ENCODE peak calls at places on chromosomes 7 and 10, in ten cellular contexts. Y is suprapubic skin, N is stomach, G is HCT116, R is AG04450, I is WERI-Rb-1, V is heart left ventricle, J is PC-3, Z is HepG2, E is hepatocyte. K is an unnamed sample.

GRCh38 chr7:102424129-102424551 is 9.2 kb upstream of the ORAI2 start:
- DNase-seq in Y (no peak), N (no peak), G (no peak), R (no peak), I (peak; percentile 93), V (no peak), J (no peak), Z (no peak), E (no peak), K (no peak)

GRCh38 chr7:151425670-151426075 is 14.3 kb downstream of the CRYGN start:
- DNase-seq in Y (peak; percentile 35), N (no peak), G (no peak), R (peak; percentile 70), I (peak; percentile 43), V (no peak), J (peak; percentile 57), Z (no peak), E (peak; percentile 34), K (peak; percentile 60)

GRCh38 chr7:77326131-77326530 is 90.0 kb downstream of the GSAP start:
- DNase-seq in Y (no peak), N (no peak), G (no peak), R (no peak), I (no peak), V (no peak), J (peak; percentile 61), Z (no peak), E (no peak), K (peak; percentile 25)

GRCh38 chr7:130151591-130152269 is 53.5 kb downstream of the TMEM209 start:
- DNase-seq in Y (no peak), N (no peak), G (no peak), R (no peak), I (no peak), V (no peak), J (no peak), Z (no peak), E (no peak), K (no peak)

GRCh38 chr10:69211524-69211923 is 8.6 kb upstream of the HKDC1 start:
- DNase-seq in Y (no peak), N (no peak), G (no peak), R (no peak), I (no peak), V (no peak), J (no peak), Z (no peak), E (no peak), K (no peak)

GRCh38 chr7:6628045-6628444 is 9.1 kb upstream of the ZNF316 start:
- DNase-seq in Y (no peak), N (no peak), G (no peak), R (no peak), I (no peak), V (no peak), J (no peak), Z (no peak), E (no peak), K (no peak)

GRCh38 chr7:123961731-123962130 is 36.7 kb downstream of the SPAM1 start:
- DNase-seq in Y (no peak), N (no peak), G (no peak), R (no peak), I (no peak), V (no peak), J (no peak), Z (no peak), E (no peak), K (peak; percentile 51)

GRCh38 chr7:135690566-135690965 is 28.3 kb downstream of the STMP1 start:
- DNase-seq in Y (no peak), N (no peak), G (no peak), R (peak; percentile 23), I (peak; percentile 58), V (no peak), J (peak; percentile 39), Z (no peak), E (no peak), K (peak; percentile 34)

GRCh38 chr10:31731711-31732110 is 196.9 kb downstream of the ARHGAP12 start:
- DNase-seq in Y (no peak), N (no peak), G (no peak), R (no peak), I (no peak), V (no peak), J (no peak), Z (no peak), E (no peak), K (no peak)

GRCh38 chr10:31725436-31725835 is 203.2 kb downstream of the ARHGAP12 start:
- DNase-seq in Y (no peak), N (no peak), G (no peak), R (no peak), I (no peak), V (no peak), J (no peak), Z (no peak), E (no peak), K (no peak)

GRCh38 chr10:31730776-31731175 is 197.9 kb downstream of the ARHGAP12 start:
- DNase-seq in Y (no peak), N (no peak), G (no peak), R (no peak), I (no peak), V (no peak), J (no peak), Z (no peak), E (no peak), K (no peak)

GRCh38 chr10:31724296-31724695 is 204.3 kb downstream of the ARHGAP12 start:
- DNase-seq in Y (no peak), N (no peak), G (no peak), R (no peak), I (no peak), V (no peak), J (no peak), Z (no peak), E (no peak), K (no peak)

DNA sequence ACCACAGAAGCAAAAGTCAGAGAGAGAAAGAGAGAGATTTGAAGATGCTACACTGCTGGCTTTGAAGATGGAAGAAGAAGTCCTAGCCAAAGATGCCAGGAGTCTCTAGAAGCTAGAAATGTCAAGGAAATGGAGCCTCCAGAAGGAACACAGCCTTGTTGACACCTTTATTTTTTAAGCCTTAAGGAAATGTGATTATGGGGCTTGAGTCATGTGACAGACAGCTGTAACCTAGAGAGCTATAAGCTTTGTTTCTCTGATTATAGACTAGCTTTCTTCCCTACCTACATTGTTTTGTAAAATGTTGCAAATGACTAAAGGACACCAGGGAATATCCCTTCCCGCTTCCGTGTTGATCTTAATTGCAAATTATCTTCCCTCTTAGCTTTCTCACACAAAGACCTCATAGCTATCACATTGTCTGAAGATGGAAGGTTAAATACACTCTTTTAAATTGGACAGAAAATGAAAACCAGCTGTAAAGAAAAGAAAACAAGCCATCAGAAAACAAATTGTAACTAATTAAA is 199.9 kb downstream of the ARHGAP12 start:
- DNase-seq in Y (no peak), N (no peak), G (no peak), R (no peak), I (no peak), V (no peak), J (no peak), Z (no peak), E (no peak), K (no peak)
- H3K27ac ChIP-seq in Y (no peak overlapping the region), N (no peak overlapping the region), G (no peak overlapping the region), R (no peak overlapping the region), I (no peak overlapping the region), V (no peak overlapping the region), J (no peak overlapping the region), Z (no peak overlapping the region), E (no peak overlapping the region), K (no peak overlapping the region)

GRCh38 chr10:28878236-28878970 is 201.1 kb downstream of the BAMBI start:
- DNase-seq in Y (no peak), N (no peak), G (no peak), R (no peak), I (no peak), V (no peak), J (no peak), Z (no peak), E (no peak), K (no peak)

GRCh38 chr10:28874210-28874609 is 196.9 kb downstream of the BAMBI start:
- DNase-seq in Y (no peak), N (no peak), G (no peak), R (no peak), I (no peak), V (no peak), J (no peak), Z (no peak), E (no peak), K (no peak)

GRCh38 chr10:28872592-28873165 is 195.4 kb downstream of the BAMBI start:
- DNase-seq in Y (no peak), N (no peak), G (no peak), R (no peak), I (no peak), V (no peak), J (no peak), Z (peak; percentile 53), E (peak; percentile 39), K (no peak)

GRCh38 chr10:28873540-28873939 is 196.2 kb downstream of the BAMBI start:
- DNase-seq in Y (no peak), N (no peak), G (no peak), R (no peak), I (no peak), V (no peak), J (no peak), Z (peak; percentile 15), E (peak; percentile 26), K (no peak)

DNA sequence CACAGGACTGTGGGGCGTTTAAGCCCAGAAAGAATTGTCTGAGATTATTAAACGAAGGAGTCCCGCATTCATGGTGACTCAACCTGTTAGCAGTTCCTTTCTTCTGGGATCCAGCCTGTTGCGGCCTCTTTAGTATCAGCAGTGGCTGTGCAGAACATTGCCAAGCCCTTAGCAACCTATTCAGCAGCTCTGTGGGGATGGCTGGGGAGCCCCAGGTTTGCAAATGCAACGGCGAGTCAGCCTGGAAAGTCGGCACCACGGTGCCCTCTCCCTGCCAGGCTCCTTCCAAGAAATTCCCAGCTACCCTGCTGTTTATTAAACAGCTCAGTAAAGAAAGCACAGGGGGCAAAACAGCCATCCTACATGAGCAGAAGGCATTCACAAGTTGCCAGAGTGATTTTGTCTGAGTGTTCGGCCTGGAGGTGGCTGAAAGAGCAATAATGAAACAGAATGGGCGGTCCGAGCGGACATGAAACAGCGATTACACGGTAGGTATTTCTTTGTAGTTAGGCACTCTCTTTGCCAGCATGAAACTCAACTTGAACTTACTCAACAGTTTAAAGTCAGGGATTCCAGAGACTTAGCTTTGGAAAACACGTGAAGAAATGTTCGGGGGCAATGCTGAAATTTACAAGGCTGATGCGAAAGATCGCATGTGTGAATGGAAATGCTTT is 198.4 kb downstream of the BAMBI start:
- DNase-seq in Y (no peak), N (no peak), G (no peak), R (no peak), I (no peak), V (no peak), J (peak; percentile 40), Z (peak; percentile 73), E (peak; percentile 44), K (peak; percentile 86)
- H3K4me3 ChIP-seq in Y (no peak overlapping the region), N (no peak overlapping the region), G (no peak overlapping the region), R (no peak overlapping the region), I (no peak overlapping the region), V (no peak overlapping the region), J (no peak overlapping the region), Z (peak overlapping the region; percentile 51), E (no peak overlapping the region), K (no peak overlapping the region)

GRCh38 chr10:123154092-123154942 is at the start of gene BUB3:
- DNase-seq in Y (peak; percentile 99), N (peak; percentile 98), G (peak; percentile 100), R (peak; percentile 99), I (peak; percentile 98), V (peak; percentile 97), J (peak; percentile 97), Z (peak; percentile 98), E (peak; percentile 99), K (peak; percentile 99)
- TF ChIP-seq CTCF in Y (peak; percentile 27), N (no peak), G (peak; percentile 26), R (peak; percentile 19), I (no peak), V (no peak), J (no peak), Z (peak; percentile 3), E (no peak), K (peak; percentile 25)

GRCh38 chr7:99032928-99033327 is 111.0 kb downstream of the SMURF1 start:
- DNase-seq in Y (no peak), N (no peak), G (no peak), R (no peak), I (no peak), V (no peak), J (no peak), Z (no peak), E (no peak), K (no peak)

GRCh38 chr7:99029481-99030144 is 114.3 kb downstream of the SMURF1 start:
- DNase-seq in Y (no peak), N (peak; percentile 4), G (no peak), R (no peak), I (no peak), V (no peak), J (peak; percentile 13), Z (no peak), E (no peak), K (no peak)

GRCh38 chr7:99030145-99030856 is 113.6 kb downstream of the SMURF1 start:
- DNase-seq in Y (no peak), N (peak; percentile 22), G (no peak), R (no peak), I (no peak), V (no peak), J (peak; percentile 7), Z (no peak), E (no peak), K (no peak)

GRCh38 chr7:99031496-99031895 is 112.4 kb downstream of the SMURF1 start:
- DNase-seq in Y (no peak), N (no peak), G (no peak), R (no peak), I (no peak), V (no peak), J (no peak), Z (no peak), E (no peak), K (no peak)

DNA sequence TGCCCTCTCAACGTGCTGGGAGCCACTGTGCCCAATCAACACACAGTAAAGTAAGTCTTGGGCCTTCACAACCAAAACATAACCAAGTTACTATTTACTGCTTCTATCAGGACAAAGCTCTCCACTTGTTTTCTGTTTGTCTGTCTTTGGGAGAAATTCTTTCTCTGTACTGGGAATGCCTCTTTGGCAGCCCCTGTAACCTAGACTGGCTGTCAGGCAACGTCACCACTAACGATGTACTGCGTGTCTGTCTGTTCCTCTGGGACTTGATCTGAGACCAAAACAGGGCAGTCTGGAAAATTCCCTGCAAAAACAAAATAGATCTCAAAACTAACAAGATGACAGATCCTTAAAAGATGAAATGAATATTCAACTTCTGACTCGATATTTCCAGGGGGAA is 113.0 kb downstream of the SMURF1 start:
- DNase-seq in Y (no peak), N (no peak), G (no peak), R (no peak), I (no peak), V (no peak), J (no peak), Z (no peak), E (no peak), K (peak; percentile 18)
- H3K27ac ChIP-seq in Y (peak overlapping the region; percentile 79), N (no peak overlapping the region), G (no peak overlapping the region), R (no peak overlapping the region), I (no peak overlapping the region), V (peak overlapping the region; percentile 75), J (no peak overlapping the region), Z (no peak overlapping the region), E (no peak overlapping the region), K (no peak overlapping the region)